ENCODE peak calls at places on chromosome 16, in ten cellular contexts. V is stimulated activated CD4-positive, alpha-beta T cell treated with anti-CD3 and anti-CD28 coated beads, Interleukin-2, amount 100 ng/mL, for 24 hours; I is naive B cell; D is mesendoderm; Z is left lung; E is breast epithelium; O is Right ventricle myocardium superior; B is ACHN; T is left ventricle myocardium inferior; X is activated effector memory CD4-positive, alpha-beta T cell treated with Interleukin-2 at 50 U/mL for 16 hours. A is an unnamed sample.

GRCh38 chr16:50096791-50097190 is 31.0 kb downstream of the HEATR3 start:
- DNase-seq in V (no peak), I (no peak), D (no peak), Z (no peak), E (no peak), O (no peak), B (peak; percentile 45), T (no peak), X (no peak), A (peak; percentile 11)

GRCh38 chr16:24113115-24113745 is 142.9 kb upstream of the CACNG3 start:
- DNase-seq in V (no peak), I (no peak), D (no peak), Z (no peak), E (no peak), O (no peak), B (no peak), T (no peak), X (no peak), A (no peak)

GRCh38 chr16:31513126-31513525 is 4.9 kb upstream of the RUSF1 start:
- DNase-seq in V (no peak), I (no peak), D (no peak), Z (no peak), E (no peak), O (no peak), B (peak; percentile 98), T (no peak), X (no peak), A (peak; percentile 85)

GRCh38 chr16:12158428-12158827 is 181.9 kb downstream of the SNX29 start:
- DNase-seq in V (no peak), I (no peak), D (no peak), Z (no peak), E (no peak), O (no peak), B (peak; percentile 23), T (no peak), X (no peak), A (peak; percentile 98)

GRCh38 chr16:35255186-35255803 is 1795.9 kb downstream of the TP53TG3F start:
- DNase-seq in V (no peak), I (no peak), D (no peak), Z (no peak), E (no peak), O (no peak), B (no peak), T (no peak), X (no peak), A (no peak)

GRCh38 chr16:69465083-69465721 is 40.8 kb downstream of the CYB5B start:
- DNase-seq in V (no peak), I (no peak), D (peak; percentile 53), Z (no peak), E (no peak), O (no peak), B (no peak), T (no peak), X (no peak), A (peak; percentile 12)

GRCh38 chr16:64452446-64452845 is 669.4 kb downstream of the CDH11 start:
- DNase-seq in V (no peak), I (no peak), D (no peak), Z (no peak), E (no peak), O (no peak), B (no peak), T (no peak), X (no peak), A (no peak)

GRCh38 chr16:3459401-3460090 is 16.1 kb downstream of the NAA60 start:
- DNase-seq in V (no peak), I (no peak), D (peak; percentile 95), Z (no peak), E (no peak), O (no peak), B (no peak), T (no peak), X (no peak), A (no peak)

GRCh38 chr16:525123-525519 is 2.4 kb upstream of the CAPN15 start:
- DNase-seq in V (no peak), I (no peak), D (no peak), Z (no peak), E (no peak), O (no peak), B (no peak), T (no peak), X (no peak), A (no peak)

GRCh38 chr16:383326-384020 is 1.7 kb upstream of the PGAP6 start:
- DNase-seq in V (peak; percentile 49), I (peak; percentile 78), D (peak; percentile 80), Z (peak; percentile 81), E (no peak), O (peak; percentile 45), B (no peak), T (no peak), X (peak; percentile 30), A (no peak)

GRCh38 chr16:87790278-87791023 is 24.7 kb upstream of the KLHDC4 start:
- DNase-seq in V (no peak), I (no peak), D (no peak), Z (no peak), E (no peak), O (no peak), B (peak; percentile 32), T (peak; percentile 44), X (no peak), A (peak; percentile 86)

GRCh38 chr16:89687092-89687940 is 827 bp downstream of the CDK10 start:
- DNase-seq in V (no peak), I (no peak), D (peak; percentile 69), Z (peak; percentile 58), E (no peak), O (no peak), B (peak; percentile 98), T (no peak), X (no peak), A (peak; percentile 47)

A was measured in LHCN-M2.